ENCODE peak calls at places on chromosome X, in four cellular contexts. R is tibial nerve, X is left ventricle myocardium inferior, Y is upper lobe of right lung. H is an unnamed sample. For H3K4me1, the result is how much of the 10 kb centered on the place peaks cover.

GRCh38 chrX:133649659-133650058 is 234.4 kb upstream of the GPC4 start:
- DNase-seq in X (no peak), R (no peak), Y (no peak), H (no peak)

GRCh38 chrX:140092121-140092520 is 126.8 kb upstream of the CXorf66 start:
- DNase-seq in Y (no peak), R (no peak), X (no peak), H (no peak)

GRCh38 chrX:139106111-139106510 is 394.6 kb upstream of the FGF13 start:
- DNase-seq in R (no peak), X (no peak), Y (no peak), H (peak)

GRCh38 chrX:88170528-88170927 is 576.5 kb upstream of the CPXCR1 start:
- DNase-seq in Y (no peak), X (no peak), R (no peak), H (no peak)

GRCh38 chrX:39896951-39897740 is 200.6 kb downstream of the BCOR start:
- DNase-seq in X (peak), Y (no peak), R (no peak), H (peak)

GRCh38 chrX:38215141-38215540 is 5.5 kb downstream of the SRPX start:
- DNase-seq in Y (no peak), R (no peak), X (no peak), H (no peak)

GRCh38 chrX:97639526-97639925 is 755.8 kb downstream of the RPA4 start:
- DNase-seq in X (no peak), Y (no peak), R (no peak), H (no peak)

GRCh38 chrX:13304052-13304451 is 15.8 kb downstream of the ATXN3L start:
- DNase-seq in Y (no peak), X (no peak), R (no peak), H (no peak)

GRCh38 chrX:113929004-113929403 is 654.9 kb upstream of the HTR2C start:
- DNase-seq in Y (no peak), R (no peak), X (no peak), H (no peak)

GRCh38 chrX:4710618-4711433 is 997.4 kb upstream of the PRKX start:
- DNase-seq in X (no peak), Y (no peak), R (no peak), H (no peak)

GRCh38 chrX:100994352-100995281 is 25.1 kb downstream of the ARL13A start:
- DNase-seq in Y (no peak), R (no peak), X (no peak), H (no peak)

GRCh38 chrX:39779952-39780783 is 317.6 kb downstream of the BCOR start:
- DNase-seq in X (no peak), R (no peak), Y (no peak), H (no peak)

GRCh38 chrX:54808109-54808604 is 612 bp downstream of the MAGED2 start:
- DNase-seq in R (peak), X (peak), Y (peak), H (peak)

GRCh38 chrX:49257846-49258748 is 6.4 kb downstream of the FOXP3 start:
- DNase-seq in Y (no peak), X (no peak), R (no peak), H (no peak)

GRCh38 chrX:21932277-21932996 is 8.1 kb upstream of the SMS start:
- DNase-seq in Y (no peak), R (no peak), X (no peak), H (peak)

GRCh38 chrX:38935561-38935960 is 134.3 kb downstream of the MID1IP1 start:
- DNase-seq in Y (no peak), R (no peak), X (no peak), H (no peak)

GRCh38 chrX:53281321-53281822 is at the start of gene IQSEC2:
- DNase-seq in R (peak), X (peak), Y (peak), H (peak)

GRCh38 chrX:108091878-108092291 is 307 bp downstream of the ATG4A start:
- DNase-seq in X (no peak), R (no peak), Y (no peak), H (peak)

GRCh38 chrX:2933125-2933900 is 4.2 kb upstream of the ARSD start:
- DNase-seq in Y (no peak), R (no peak), X (no peak), H (no peak)

GRCh38 chrX:63750846-63751245 is 34.2 kb downstream of the ARHGEF9 start:
- DNase-seq in Y (no peak), R (no peak), X (no peak), H (no peak)

GRCh38 chrX:63751481-63751880 is 33.5 kb downstream of the ARHGEF9 start:
- DNase-seq in Y (no peak), R (no peak), X (no peak), H (no peak)

GRCh38 chrX:63754860-63755579 is 30.0 kb downstream of the ARHGEF9 start:
- DNase-seq in X (peak), R (peak), Y (peak), H (peak)

GRCh38 chrX:63754141-63754859 is 30.7 kb downstream of the ARHGEF9 start:
- DNase-seq in R (no peak), X (no peak), Y (no peak), H (no peak)

DNA sequence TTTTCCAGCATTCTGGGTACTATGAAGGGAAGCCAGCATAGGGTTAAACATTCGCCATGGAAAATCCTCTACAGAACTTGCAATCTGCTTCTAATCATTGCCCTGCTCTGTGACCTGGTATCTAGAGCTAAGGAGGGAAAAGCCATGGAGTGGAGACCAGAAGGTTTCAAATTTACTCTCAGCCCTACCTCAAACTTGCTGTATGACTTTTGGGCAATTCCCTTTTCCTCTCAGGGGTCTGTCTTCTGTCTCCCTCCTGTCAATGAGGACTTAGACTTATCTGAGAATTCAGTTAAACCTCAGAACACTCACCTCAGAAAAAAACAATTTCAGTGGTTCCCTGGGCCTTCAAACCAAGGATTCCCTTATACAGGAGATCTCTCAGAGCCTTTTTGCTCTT is 29.1 kb downstream of the ARHGEF9 start:
- DNase-seq in R (no peak), Y (no peak), X (no peak), H (no peak)
- H3K27ac ChIP-seq in R (no peak), Y (no peak), X (peak), H (no peak)

DNA sequence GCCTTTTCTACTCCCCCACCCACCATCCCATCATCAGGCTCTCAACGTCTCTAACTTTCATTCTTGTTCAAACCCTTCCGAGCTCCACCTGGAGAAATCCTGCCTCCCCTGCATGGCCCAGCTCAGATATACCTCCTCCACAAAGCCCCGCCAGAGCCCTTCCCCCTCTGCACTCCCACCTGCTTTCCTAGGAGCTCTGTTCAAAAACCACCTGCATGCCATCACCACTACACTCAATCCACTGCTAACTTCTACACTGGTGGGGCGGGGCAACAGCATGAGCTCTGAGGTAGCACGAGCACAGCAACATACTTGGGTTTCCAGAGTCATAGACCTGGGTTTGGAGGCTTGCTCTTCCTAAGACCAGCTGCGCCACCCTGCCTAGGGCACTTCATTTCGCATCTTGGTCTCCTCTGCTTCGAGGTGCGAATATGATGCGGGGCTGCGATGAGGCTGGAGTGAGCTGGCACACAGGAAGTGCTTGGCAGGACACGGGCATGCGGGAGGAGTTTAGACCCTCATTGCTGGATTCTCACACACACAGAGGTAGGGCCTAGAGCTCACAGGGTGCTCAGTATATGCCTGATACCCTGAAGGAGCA is 3.5 kb downstream of the SASH3 start:
- DNase-seq in R (no peak), X (no peak), Y (no peak), H (no peak)
- H3K4me1 ChIP-seq in R (under half), X (under half), Y (under half), H (under half)

GRCh38 chrX:51148848-51149247 is 183.8 kb upstream of the NUDT10 start:
- DNase-seq in X (no peak), Y (no peak), R (no peak), H (no peak)

GRCh38 chrX:51144828-51145442 is 187.7 kb upstream of the NUDT10 start:
- DNase-seq in Y (no peak), R (no peak), X (no peak), H (no peak)
- TF ChIP-seq CTCF in Y (peak), R (peak), X (peak), H (peak)

DNA sequence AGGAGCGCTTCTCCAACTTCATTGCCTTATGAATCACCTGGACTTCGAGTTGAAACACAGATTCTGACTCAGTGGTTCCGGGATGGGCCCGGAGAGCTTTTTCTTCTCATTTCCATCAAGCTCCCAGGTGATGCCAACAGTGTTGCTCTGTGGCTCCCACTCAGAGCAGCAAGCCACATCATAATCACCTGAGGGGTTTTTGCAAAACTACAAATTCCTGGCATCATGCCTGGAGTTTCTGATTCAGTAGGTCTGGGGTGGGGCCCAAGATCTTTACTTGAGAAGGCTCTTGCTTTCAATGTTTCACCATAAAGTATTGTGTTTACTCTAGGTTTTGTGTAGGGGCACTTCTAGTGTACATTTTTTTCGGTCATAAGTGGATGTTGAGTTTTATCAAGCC is 7.0 kb downstream of the MTM1 start:
- DNase-seq in X (no peak), Y (no peak), R (no peak), H (no peak)
- H3K27ac ChIP-seq in X (no peak), Y (peak), R (no peak), H (no peak)

GRCh38 chrX:78105944-78106650 is 2.0 kb downstream of the PGK1 start:
- DNase-seq in X (no peak), Y (no peak), R (no peak), H (no peak)

GRCh38 chrX:78102100-78102499 is 1.9 kb upstream of the PGK1 start:
- DNase-seq in X (no peak), Y (no peak), R (no peak), H (no peak)

GRCh38 chrX:78104447-78105176 is 564 bp downstream of the PGK1 start:
- DNase-seq in X (peak), R (no peak), Y (peak), H (peak)

GRCh38 chrX:78103001-78103634 is 930 bp upstream of the PGK1 start:
- DNase-seq in X (no peak), R (no peak), Y (no peak), H (no peak)

GRCh38 chrX:78103656-78104446 is at the start of gene PGK1:
- DNase-seq in Y (peak), R (peak), X (peak), H (peak)
- H3K4me1 ChIP-seq in Y (under half), R (under half), X (under half), H (under half)

GRCh38 chrX:10603612-10604011 is 16.8 kb downstream of the MID1 start:
- DNase-seq in Y (no peak), R (no peak), X (no peak), H (no peak)

GRCh38 chrX:10600479-10600878 is 19.9 kb downstream of the MID1 start:
- DNase-seq in Y (no peak), R (no peak), X (no peak), H (no peak)

GRCh38 chrX:10598540-10598939 is 21.8 kb downstream of the MID1 start:
- DNase-seq in Y (no peak), R (no peak), X (peak), H (no peak)

GRCh38 chrX:10602646-10603045 is 17.7 kb downstream of the MID1 start:
- DNase-seq in X (no peak), R (no peak), Y (no peak), H (no peak)

GRCh38 chrX:10597871-10598270 is 22.5 kb downstream of the MID1 start:
- DNase-seq in X (no peak), R (no peak), Y (no peak), H (no peak)
- TF ChIP-seq CTCF in X (peak), R (peak), Y (peak), H (peak)

GRCh38 chrX:20060961-20061868 is 55.5 kb downstream of the MAP7D2 start:
- DNase-seq in R (no peak), X (no peak), Y (no peak), H (no peak)
- H3K27ac ChIP-seq in R (no peak), X (no peak), Y (no peak), H (no peak)

GRCh38 chrX:110317820-110318663 is at the start of gene AMMECR1:
- DNase-seq in Y (peak), X (peak), R (peak), H (peak)
- H3K4me1 ChIP-seq in Y (under half), X (under half), R (under half), H (under half)

GRCh38 chrX:8868906-8869305 is 67.7 kb upstream of the FAM9A start:
- DNase-seq in X (no peak), R (no peak), Y (no peak), H (no peak)
- TF ChIP-seq CTCF in X (peak), R (no peak), Y (no peak), H (no peak)

GRCh38 chrX:11111947-11112346 is 815 bp downstream of the HCCS start:
- DNase-seq in X (no peak), R (no peak), Y (no peak), H (no peak)
- H3K27ac ChIP-seq in X (peak), R (peak), Y (peak), H (peak)

H was measured in psoas muscle.